ENCODE peak calls at places on chromosome 14, in eight cellular contexts. Y is OCI-LY7, B is PC-3, P is GM23248, Z is hepatocyte, Q is HCT116, G is SK-N-SH, M is neural progenitor cell. E is an unnamed sample.

GRCh38 chr14:94775875-94776217 is 5.9 kb upstream of the GSC start:
- DNase-seq in Y (no peak), G (no peak), P (peak; percentile 60), B (no peak), Z (no peak), Q (no peak), M (no peak), E (no peak)

GRCh38 chr14:70052990-70053389 is 135.8 kb downstream of the SLC8A3 start:
- DNase-seq in B (peak; percentile 40), M (peak; percentile 86), Q (no peak), Z (peak; percentile 63), G (no peak), P (peak; percentile 56), Y (peak; percentile 8), E (peak; percentile 33)

GRCh38 chr14:61698216-61698980 is 3.1 kb downstream of the HIF1A start:
- DNase-seq in Z (no peak), M (peak; percentile 15), G (no peak), P (peak; percentile 39), Y (peak; percentile 58), Q (no peak), B (no peak), E (no peak)

GRCh38 chr14:89721991-89722390 is 232.5 kb downstream of the EFCAB11 start:
- DNase-seq in Y (no peak), G (no peak), Z (no peak), B (no peak), M (no peak), P (peak; percentile 10), Q (no peak), E (no peak)

GRCh38 chr14:33499687-33500086 is 451.2 kb downstream of the EGLN3 start:
- DNase-seq in G (no peak), M (no peak), Y (no peak), P (no peak), Z (no peak), B (no peak), Q (no peak), E (no peak)

GRCh38 chr14:90274808-90275454 is 18.6 kb downstream of the PSMC1 start:
- DNase-seq in Q (no peak), B (no peak), Z (no peak), G (no peak), M (no peak), Y (no peak), P (peak; percentile 68), E (no peak)

GRCh38 chr14:104390221-104390931 is 189.2 kb upstream of the C14orf180 start:
- DNase-seq in P (no peak), Q (no peak), Z (no peak), Y (no peak), G (no peak), M (no peak), B (no peak), E (no peak)

GRCh38 chr14:95106966-95107365 is 50.4 kb downstream of the DICER1 start:
- DNase-seq in B (peak; percentile 5), Z (no peak), G (no peak), Q (no peak), P (peak; percentile 77), M (no peak), Y (no peak), E (no peak)

GRCh38 chr14:70821916-70822705 is 12.8 kb upstream of the MAP3K9 start:
- DNase-seq in G (peak; percentile 87), Z (peak; percentile 77), P (peak; percentile 87), Q (no peak), Y (no peak), M (peak; percentile 84), B (peak; percentile 41), E (peak; percentile 25)

GRCh38 chr14:41201721-41202120 is 405.0 kb upstream of the LRFN5 start:
- DNase-seq in Q (no peak), M (no peak), G (no peak), Z (no peak), P (no peak), Y (no peak), B (no peak), E (no peak)

GRCh38 chr14:60658909-60659585 is 9.8 kb upstream of the SIX1 start:
- DNase-seq in B (peak; percentile 83), Z (no peak), P (no peak), G (no peak), Y (peak; percentile 13), Q (no peak), M (peak; percentile 28), E (no peak)

GRCh38 chr14:79543966-79544365 is 667.3 kb downstream of the DIO2 start:
- DNase-seq in Z (peak; percentile 50), Q (no peak), Y (peak; percentile 2), B (peak; percentile 82), P (peak; percentile 44), G (peak; percentile 1), M (peak; percentile 68), E (no peak)
- TF ChIP-seq EZH2phosphoT487 in Z (no peak), Q (no peak), Y (no peak), B (no peak), P (no peak), G (no peak), M (no peak), E (no peak)

GRCh38 chr14:23361763-23362162 is 3.2 kb downstream of the EFS start:
- DNase-seq in Y (no peak), G (no peak), M (no peak), B (no peak), Q (no peak), Z (no peak), P (peak; percentile 18), E (no peak)

GRCh38 chr14:23362200-23362599 is 2.8 kb downstream of the EFS start:
- DNase-seq in G (no peak), Y (no peak), B (peak; percentile 4), M (no peak), Z (no peak), P (peak; percentile 86), Q (no peak), E (no peak)

GRCh38 chr14:23359722-23360447 is 5.1 kb downstream of the EFS start:
- DNase-seq in G (no peak), B (no peak), Q (no peak), P (no peak), M (no peak), Z (no peak), Y (no peak), E (no peak)

GRCh38 chr14:23360496-23360895 is 4.5 kb downstream of the EFS start:
- DNase-seq in Y (no peak), B (no peak), Q (no peak), G (peak; percentile 63), M (peak; percentile 43), Z (no peak), P (peak; percentile 30), E (no peak)

DNA sequence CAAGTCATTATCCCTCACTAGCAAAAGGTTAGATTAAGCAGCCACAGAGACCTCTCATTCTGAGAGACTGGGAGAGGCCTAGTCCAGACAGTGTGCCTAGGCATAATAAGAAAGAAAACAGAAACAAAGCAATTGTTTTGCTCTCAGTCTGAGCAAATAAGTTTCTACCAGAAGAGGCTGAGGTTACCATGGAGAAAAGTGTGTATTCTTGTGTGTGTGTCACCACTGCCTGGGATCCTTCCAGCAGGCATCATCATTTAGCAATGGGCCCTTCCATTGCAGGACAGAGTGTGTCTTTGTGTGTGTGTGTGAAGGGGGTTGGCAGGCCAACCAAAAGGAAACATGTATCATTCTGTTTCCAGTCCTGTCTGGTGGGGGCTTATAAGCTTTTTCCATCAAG is 3.7 kb downstream of the EFS start:
- DNase-seq in B (no peak), G (no peak), Q (no peak), M (no peak), Y (no peak), P (peak; percentile 93), Z (no peak), E (no peak)
- H3K4me2 ChIP-seq in B (no peak overlapping the region), G (no peak overlapping the region), Q (no peak overlapping the region), M (peak overlapping the region; percentile 10), Y (no peak overlapping the region), P (peak overlapping the region; percentile 19), Z (no peak overlapping the region), E (no peak overlapping the region)

GRCh38 chr14:91371990-91372375 is 45.6 kb downstream of the CCDC88C start:
- DNase-seq in B (no peak), M (no peak), P (no peak), Y (no peak), G (no peak), Z (no peak), Q (no peak), E (no peak)
- H3K9me3 ChIP-seq in B (no peaks in the 10 kb centered on the region), M (no peaks in the 10 kb centered on the region), P (no peaks in the 10 kb centered on the region), Y (no peaks in the 10 kb centered on the region), G (no peaks in the 10 kb centered on the region), Z (no peaks in the 10 kb centered on the region), Q (no peaks in the 10 kb centered on the region), E (no peaks in the 10 kb centered on the region)

GRCh38 chr14:52115286-52115685 is 46.4 kb upstream of the NID2 start:
- DNase-seq in Y (peak; percentile 1), B (no peak), Z (no peak), G (no peak), M (no peak), P (no peak), Q (no peak), E (no peak)

GRCh38 chr14:52121441-52121840 is 52.6 kb upstream of the NID2 start:
- DNase-seq in P (peak; percentile 39), Z (no peak), B (no peak), G (no peak), M (no peak), Q (no peak), Y (no peak), E (no peak)

GRCh38 chr14:52112336-52113018 is 43.6 kb upstream of the NID2 start:
- DNase-seq in Y (no peak), Q (no peak), B (peak; percentile 91), M (no peak), P (peak; percentile 78), Z (no peak), G (no peak), E (no peak)

GRCh38 chr14:52119030-52119429 is 50.2 kb upstream of the NID2 start:
- DNase-seq in Q (no peak), Z (peak; percentile 24), P (no peak), B (no peak), G (no peak), Y (no peak), M (no peak), E (no peak)

GRCh38 chr14:52117433-52117832 is 48.6 kb upstream of the NID2 start:
- DNase-seq in P (peak; percentile 23), Q (no peak), B (no peak), Z (no peak), G (no peak), M (no peak), Y (no peak), E (no peak)
- TF ChIP-seq EZH2phosphoT487 in P (no peak), Q (no peak), B (no peak), Z (no peak), G (no peak), M (no peak), Y (no peak), E (no peak)

DNA sequence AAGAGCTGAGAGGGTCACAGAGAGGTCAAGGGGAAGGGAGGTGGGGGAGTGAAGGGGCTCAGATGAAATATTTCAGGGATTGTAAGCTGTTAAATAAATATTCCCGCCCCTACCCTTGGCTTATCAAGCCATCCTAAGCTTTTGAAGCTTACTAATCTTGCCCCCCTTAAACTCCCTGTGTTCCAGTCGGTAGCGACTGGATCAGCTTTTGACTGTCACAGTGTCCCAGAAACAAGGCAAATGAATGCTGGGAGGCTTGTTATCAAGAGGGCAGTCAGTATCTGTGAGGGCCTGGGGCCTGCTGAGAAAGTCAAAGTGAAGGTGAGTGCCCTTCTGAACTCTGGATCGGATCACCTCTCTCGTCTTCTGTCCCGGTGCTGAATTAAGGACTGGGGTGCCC is 128.1 kb downstream of the DACT1 start:
- DNase-seq in Q (no peak), M (no peak), B (no peak), G (no peak), P (no peak), Z (no peak), Y (no peak), E (no peak)
- H3K4me2 ChIP-seq in Q (no peak overlapping the region), M (no peak overlapping the region), B (no peak overlapping the region), G (no peak overlapping the region), P (no peak overlapping the region), Z (peak overlapping the region; percentile 27), Y (no peak overlapping the region), E (no peak overlapping the region)

GRCh38 chr14:98176910-98177309 is 1095.1 kb downstream of the BCL11B start:
- DNase-seq in Y (no peak), P (no peak), M (no peak), Q (no peak), Z (no peak), G (no peak), B (no peak), E (no peak)
- H3K9me3 ChIP-seq in Y (no peaks in the 10 kb centered on the region), P (no peaks in the 10 kb centered on the region), M (no peaks in the 10 kb centered on the region), Q (no peaks in the 10 kb centered on the region), Z (no peaks in the 10 kb centered on the region), G (no peaks in the 10 kb centered on the region), B (no peaks in the 10 kb centered on the region), E (no peaks in the 10 kb centered on the region)

E was measured in MM.1S.